ENCODE peak calls at places on chromosomes 1 and 21, in four cellular contexts. L, D, R and E are unnamed samples.

GRCh38 chr1:162373541-162374375 is 2.9 kb downstream of the SPATA46 start:
- DNase-seq in L (no peak), R (no peak), D (no peak), E (no peak)

GRCh38 chr1:232012773-232013386 is 386.3 kb downstream of the DISC1 start:
- DNase-seq in D (no peak), L (no peak), R (no peak), E (no peak)

GRCh38 chr1:52944566-52944965 is 17.5 kb downstream of the SCP2 start:
- DNase-seq in R (no peak), D (no peak), L (no peak), E (no peak)

GRCh38 chr1:216563096-216563495 is 139.8 kb upstream of the USH2A start:
- DNase-seq in R (no peak), L (no peak), D (no peak), E (no peak)

GRCh38 chr1:64650411-64650810 is 94.5 kb upstream of the RAVER2 start:
- DNase-seq in R (no peak), D (no peak), L (no peak), E (no peak)

GRCh38 chr1:68229927-68230812 is 2.2 kb downstream of the WLS start:
- DNase-seq in D (no peak), R (no peak), L (no peak), E (no peak)

GRCh38 chr1:196433000-196433399 is 175.2 kb downstream of the KCNT2 start:
- DNase-seq in D (no peak), R (no peak), L (no peak), E (no peak)

GRCh38 chr1:6069573-6069972 is 23.9 kb downstream of the KCNAB2 start:
- DNase-seq in L (no peak), D (no peak), R (no peak), E (no peak)

GRCh38 chr21:44703731-44704635 is 7.0 kb downstream of the KRTAP10-12 start:
- DNase-seq in R (no peak), L (peak; percentile 14), D (no peak), E (no peak)

GRCh38 chr1:236522937-236523703 is 662 bp upstream of the LGALS8 start:
- DNase-seq in D (no peak), L (no peak), R (no peak), E (no peak)

GRCh38 chr1:225911207-225912130 is 12.6 kb downstream of the PYCR2 start:
- DNase-seq in L (peak; percentile 0), R (no peak), D (no peak), E (peak; percentile 55)

GRCh38 chr1:212545941-212546638 is 62.5 kb upstream of the ATF3 start:
- DNase-seq in R (no peak), L (no peak), D (no peak), E (no peak)

GRCh38 chr21:23936224-23936623 is 1671.1 kb downstream of the MRPL39 start:
- DNase-seq in D (peak; percentile 19), L (peak; percentile 39), R (no peak), E (no peak)

GRCh38 chr1:11881749-11882441 is 23.1 kb upstream of the NPPB start:
- DNase-seq in L (no peak), R (no peak), D (peak; percentile 54), E (no peak)

GRCh38 chr1:64843675-64844074 is 98.8 kb downstream of the RAVER2 start:
- DNase-seq in D (no peak), R (no peak), L (no peak), E (no peak)

GRCh38 chr1:198937231-198938031 is 298.6 kb downstream of the PTPRC start:
- DNase-seq in D (no peak), R (peak; percentile 91), L (peak; percentile 72), E (peak; percentile 19)

GRCh38 chr21:45170987-45171386 is 96.6 kb downstream of the ADARB1 start:
- DNase-seq in D (no peak), R (no peak), L (no peak), E (no peak)

GRCh38 chr1:247332901-247333361 is 1.3 kb upstream of the ZNF496 start:
- DNase-seq in L (no peak), D (no peak), R (no peak), E (no peak)

GRCh38 chr1:226063362-226064167 is 1.0 kb downstream of the H3-3A start:
- DNase-seq in R (no peak), L (peak; percentile 36), D (peak; percentile 34), E (no peak)

GRCh38 chr21:43758132-43758619 is 17.9 kb downstream of the CSTB start:
- DNase-seq in D (no peak), L (no peak), R (no peak), E (no peak)

GRCh38 chr1:23590058-23590783 is 30.9 kb upstream of the ID3 start:
- DNase-seq in R (no peak), L (no peak), D (peak; percentile 40), E (no peak)

GRCh38 chr1:204479387-204480136 is 15.0 kb downstream of the PIK3C2B start:
- DNase-seq in R (no peak), L (no peak), D (no peak), E (no peak)

GRCh38 chr1:58262702-58263101 is 283.8 kb downstream of the OMA1 start:
- DNase-seq in R (no peak), L (no peak), D (no peak), E (no peak)

GRCh38 chr1:235402457-235403200 is 35.4 kb downstream of the TBCE start:
- DNase-seq in D (no peak), R (no peak), L (no peak), E (no peak)
- TF ChIP-seq POLR2AphosphoS5 in D (no peak), R (no peak), L (no peak), E (no peak)

GRCh38 chr1:25467616-25468015 is 36.9 kb downstream of the MACO1 start:
- DNase-seq in R (no peak), D (no peak), L (no peak), E (no peak)

GRCh38 chr1:25467193-25467592 is 36.5 kb downstream of the MACO1 start:
- DNase-seq in D (no peak), R (no peak), L (no peak), E (no peak)

GRCh38 chr1:25468037-25468436 is 37.3 kb downstream of the MACO1 start:
- DNase-seq in L (no peak), D (no peak), R (no peak), E (no peak)

GRCh38 chr1:25472494-25472893 is 41.8 kb downstream of the MACO1 start:
- DNase-seq in L (no peak), R (peak; percentile 32), D (no peak), E (no peak)

DNA sequence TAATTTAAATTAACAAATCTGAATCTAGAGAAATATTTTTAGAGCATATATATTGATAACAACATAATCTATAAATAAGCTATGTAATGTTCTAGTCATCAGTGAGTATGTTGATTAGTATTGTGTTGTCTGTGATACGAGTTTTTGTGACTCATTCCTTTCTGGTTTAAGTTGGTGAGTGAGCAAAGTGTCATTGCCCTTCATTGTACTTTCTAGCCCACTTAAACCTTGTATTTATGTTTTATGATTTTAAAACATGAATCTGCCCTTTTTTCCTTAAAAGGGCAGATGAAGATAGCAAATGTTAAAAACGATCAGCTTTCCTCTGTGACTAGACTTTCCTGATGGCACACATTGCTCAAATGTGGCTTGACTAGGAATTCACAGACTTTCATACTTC is 38.5 kb downstream of the MACO1 start:
- DNase-seq in D (no peak), R (no peak), L (no peak), E (no peak)
- TF ChIP-seq TAF1 in D (no peak), R (no peak), L (no peak), E (no peak)

GRCh38 chr1:61741682-61742619 is at the start of gene PATJ:
- DNase-seq in R (no peak), D (no peak), L (peak; percentile 86), E (peak; percentile 71)
- TF ChIP-seq POLR2AphosphoS5 in R (no peak), D (no peak), L (no peak), E (no peak)

GRCh38 chr1:7616076-7616833 is 154.8 kb upstream of the VAMP3 start:
- DNase-seq in R (no peak), L (no peak), D (peak; percentile 72), E (no peak)
- TF ChIP-seq TAF1 in R (no peak), L (no peak), D (no peak), E (no peak)

DNA sequence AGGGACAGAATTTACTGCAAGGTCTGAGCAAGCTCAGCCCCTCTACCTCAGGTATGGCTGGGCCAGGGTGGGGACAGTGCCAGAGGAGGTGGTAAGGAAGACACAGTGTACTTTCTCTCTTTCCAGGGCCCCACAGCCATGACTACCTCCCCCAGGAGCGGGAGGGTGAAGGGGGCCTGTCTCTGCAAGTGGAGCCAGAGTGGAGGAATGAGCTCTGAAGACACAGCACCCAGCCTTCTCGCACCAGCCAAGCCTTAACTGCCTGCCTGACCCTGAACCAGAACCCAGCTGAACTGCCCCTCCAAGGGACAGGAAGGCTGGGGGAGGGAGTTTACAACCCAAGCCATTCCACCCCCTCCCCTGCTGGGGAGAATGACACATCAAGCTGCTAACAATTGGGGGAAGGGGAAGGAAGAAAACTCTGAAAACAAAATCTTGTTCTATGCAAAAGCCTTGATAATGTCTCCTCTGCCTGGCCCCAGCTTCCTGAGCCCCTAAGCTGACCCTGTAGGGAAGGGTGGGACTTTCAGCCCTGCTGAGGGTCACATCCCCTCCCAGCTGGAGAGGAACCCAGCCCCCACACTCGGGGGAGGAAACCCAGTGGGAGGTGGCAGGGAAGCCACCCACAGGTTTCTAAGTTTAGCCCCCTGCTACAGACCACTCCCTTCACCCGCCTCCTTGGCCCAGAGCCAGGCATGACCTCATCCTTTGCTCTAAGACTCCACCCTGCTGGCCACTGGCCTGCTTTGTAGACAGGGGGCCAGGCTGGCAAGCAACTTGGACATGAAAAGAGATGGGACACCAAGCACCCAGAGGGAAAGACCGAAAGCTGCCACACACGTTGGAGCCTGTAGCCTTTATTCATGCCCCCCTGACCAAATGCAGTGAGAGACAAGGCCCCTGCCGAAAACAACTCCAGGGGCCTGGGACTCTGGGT is 6.4 kb downstream of the RHOC start:
- DNase-seq in R (peak; percentile 65), D (peak; percentile 98), L (peak; percentile 87), E (peak; percentile 59)
- TF ChIP-seq POLR2AphosphoS5 in R (peak; percentile 80), D (peak; percentile 89), L (peak; percentile 45), E (no peak)